ENCODE peak calls at places on chromosomes 7 and 10, in eight cellular contexts. One of them, this sample, is unnamed.

GRCh38 chr10:66799474-66799873 is 126.4 kb upstream of the LRRTM3 start:
- DNase-seq in cardiac fibroblast: peak; percentile 30
- DNase-seq in astrocyte of the spinal cord: no peak
- DNase-seq in prostate gland: no peak
- DNase-seq in brain microvascular endothelial cell: no peak
- DNase-seq in right atrium auricular region: no peak
- DNase-seq in IMR-90: no peak
- DNase-seq in osteoblast: no peak
- DNase-seq in this sample: peak; percentile 9

GRCh38 chr10:70175516-70175915 is 5.2 kb upstream of the SAR1A start:
- DNase-seq in cardiac fibroblast: no peak
- DNase-seq in right atrium auricular region: no peak
- DNase-seq in osteoblast: no peak
- DNase-seq in astrocyte of the spinal cord: no peak
- DNase-seq in brain microvascular endothelial cell: no peak
- DNase-seq in IMR-90: no peak
- DNase-seq in prostate gland: no peak
- DNase-seq in this sample: no peak

GRCh38 chr10:64115913-64116643 is 594.9 kb downstream of the REEP3 start:
- DNase-seq in osteoblast: no peak
- DNase-seq in IMR-90: no peak
- DNase-seq in brain microvascular endothelial cell: peak; percentile 28
- DNase-seq in prostate gland: no peak
- DNase-seq in cardiac fibroblast: peak; percentile 36
- DNase-seq in astrocyte of the spinal cord: peak; percentile 4
- DNase-seq in right atrium auricular region: no peak
- DNase-seq in this sample: no peak

GRCh38 chr10:121598261-121599249 is at the start of gene FGFR2:
- DNase-seq in osteoblast: peak; percentile 96
- DNase-seq in astrocyte of the spinal cord: peak; percentile 62
- DNase-seq in IMR-90: no peak
- DNase-seq in right atrium auricular region: peak; percentile 76
- DNase-seq in prostate gland: peak; percentile 87
- DNase-seq in brain microvascular endothelial cell: peak; percentile 22
- DNase-seq in cardiac fibroblast: peak; percentile 34
- DNase-seq in this sample: peak; percentile 65

GRCh38 chr10:29481906-29482440 is 152.8 kb downstream of the SVIL start:
- DNase-seq in IMR-90: no peak
- DNase-seq in prostate gland: no peak
- DNase-seq in osteoblast: no peak
- DNase-seq in astrocyte of the spinal cord: no peak
- DNase-seq in cardiac fibroblast: no peak
- DNase-seq in brain microvascular endothelial cell: no peak
- DNase-seq in right atrium auricular region: peak; percentile 52
- DNase-seq in this sample: peak; percentile 33

GRCh38 chr7:112566392-112567324 is 85.9 kb downstream of the LSMEM1 start:
- DNase-seq in right atrium auricular region: no peak
- DNase-seq in astrocyte of the spinal cord: no peak
- DNase-seq in prostate gland: peak; percentile 22
- DNase-seq in osteoblast: no peak
- DNase-seq in cardiac fibroblast: no peak
- DNase-seq in brain microvascular endothelial cell: no peak
- DNase-seq in IMR-90: no peak
- DNase-seq in this sample: no peak

GRCh38 chr10:99450156-99450555 is 19.7 kb upstream of the GOT1 start:
- DNase-seq in prostate gland: no peak
- DNase-seq in astrocyte of the spinal cord: no peak
- DNase-seq in cardiac fibroblast: no peak
- DNase-seq in brain microvascular endothelial cell: no peak
- DNase-seq in IMR-90: no peak
- DNase-seq in osteoblast: no peak
- DNase-seq in right atrium auricular region: no peak
- DNase-seq in this sample: peak; percentile 29

GRCh38 chr10:89297791-89298190 is 4.1 kb upstream of the IFIT2 start:
- DNase-seq in osteoblast: no peak
- DNase-seq in brain microvascular endothelial cell: no peak
- DNase-seq in prostate gland: no peak
- DNase-seq in cardiac fibroblast: no peak
- DNase-seq in right atrium auricular region: no peak
- DNase-seq in astrocyte of the spinal cord: no peak
- DNase-seq in IMR-90: no peak
- DNase-seq in this sample: no peak

GRCh38 chr10:33523236-33523792 is 188.8 kb upstream of the NRP1 start:
- DNase-seq in IMR-90: no peak
- DNase-seq in brain microvascular endothelial cell: no peak
- DNase-seq in cardiac fibroblast: no peak
- DNase-seq in osteoblast: no peak
- DNase-seq in astrocyte of the spinal cord: no peak
- DNase-seq in right atrium auricular region: no peak
- DNase-seq in prostate gland: no peak
- DNase-seq in this sample: no peak

GRCh38 chr7:143384148-143384547 is 3.0 kb downstream of the ZYX start:
- DNase-seq in IMR-90: peak; percentile 59
- DNase-seq in astrocyte of the spinal cord: no peak
- DNase-seq in osteoblast: peak; percentile 96
- DNase-seq in brain microvascular endothelial cell: peak; percentile 35
- DNase-seq in right atrium auricular region: no peak
- DNase-seq in cardiac fibroblast: peak; percentile 78
- DNase-seq in prostate gland: no peak
- DNase-seq in this sample: peak; percentile 62

GRCh38 chr7:144769352-144769751 is 66.5 kb downstream of the TPK1 start:
- DNase-seq in prostate gland: no peak
- DNase-seq in right atrium auricular region: no peak
- DNase-seq in osteoblast: no peak
- DNase-seq in brain microvascular endothelial cell: no peak
- DNase-seq in astrocyte of the spinal cord: no peak
- DNase-seq in cardiac fibroblast: no peak
- DNase-seq in IMR-90: no peak
- DNase-seq in this sample: no peak

GRCh38 chr10:37495415-37495814 is 362.0 kb downstream of the ZNF248 start:
- DNase-seq in IMR-90: no peak
- DNase-seq in brain microvascular endothelial cell: no peak
- DNase-seq in osteoblast: no peak
- DNase-seq in prostate gland: no peak
- DNase-seq in cardiac fibroblast: peak; percentile 18
- DNase-seq in astrocyte of the spinal cord: no peak
- DNase-seq in right atrium auricular region: no peak
- DNase-seq in this sample: peak; percentile 9

GRCh38 chr10:129769381-129770116 is 194.5 kb downstream of the EBF3 start:
- DNase-seq in cardiac fibroblast: no peak
- DNase-seq in osteoblast: peak; percentile 77
- DNase-seq in astrocyte of the spinal cord: no peak
- DNase-seq in prostate gland: no peak
- DNase-seq in right atrium auricular region: peak; percentile 50
- DNase-seq in IMR-90: no peak
- DNase-seq in brain microvascular endothelial cell: no peak
- DNase-seq in this sample: no peak

GRCh38 chr10:2982146-2982545 is 85.2 kb upstream of the PFKP start:
- DNase-seq in brain microvascular endothelial cell: no peak
- DNase-seq in cardiac fibroblast: no peak
- DNase-seq in osteoblast: no peak
- DNase-seq in prostate gland: no peak
- DNase-seq in astrocyte of the spinal cord: no peak
- DNase-seq in IMR-90: no peak
- DNase-seq in right atrium auricular region: no peak
- DNase-seq in this sample: no peak

GRCh38 chr10:103676058-103676785 is 179.2 kb downstream of the SH3PXD2A start:
- DNase-seq in right atrium auricular region: peak; percentile 89
- DNase-seq in brain microvascular endothelial cell: peak; percentile 17
- DNase-seq in prostate gland: peak; percentile 74
- DNase-seq in astrocyte of the spinal cord: no peak
- DNase-seq in IMR-90: peak; percentile 34
- DNase-seq in cardiac fibroblast: peak; percentile 89
- DNase-seq in osteoblast: peak; percentile 66
- DNase-seq in this sample: peak; percentile 94

GRCh38 chr10:49164587-49165188 is 23.5 kb downstream of the TMEM273 start:
- DNase-seq in brain microvascular endothelial cell: peak; percentile 34
- DNase-seq in IMR-90: peak; percentile 35
- DNase-seq in osteoblast: peak; percentile 84
- DNase-seq in astrocyte of the spinal cord: peak; percentile 34
- DNase-seq in prostate gland: no peak
- DNase-seq in cardiac fibroblast: peak; percentile 46
- DNase-seq in right atrium auricular region: no peak
- DNase-seq in this sample: peak; percentile 43

GRCh38 chr10:86642499-86642898 is 11.8 kb upstream of the OPN4 start:
- DNase-seq in cardiac fibroblast: peak; percentile 39
- DNase-seq in brain microvascular endothelial cell: no peak
- DNase-seq in prostate gland: peak; percentile 2
- DNase-seq in IMR-90: peak; percentile 64
- DNase-seq in osteoblast: peak; percentile 87
- DNase-seq in right atrium auricular region: no peak
- DNase-seq in astrocyte of the spinal cord: peak; percentile 16
- DNase-seq in this sample: peak; percentile 22

GRCh38 chr10:119031496-119032059 is 2.1 kb downstream of the NANOS1 start:
- DNase-seq in IMR-90: peak; percentile 43
- DNase-seq in osteoblast: no peak
- DNase-seq in cardiac fibroblast: no peak
- DNase-seq in astrocyte of the spinal cord: no peak
- DNase-seq in prostate gland: no peak
- DNase-seq in right atrium auricular region: no peak
- DNase-seq in brain microvascular endothelial cell: no peak
- DNase-seq in this sample: peak; percentile 40

GRCh38 chr10:119026301-119027110 is 3.0 kb upstream of the NANOS1 start:
- DNase-seq in osteoblast: peak; percentile 86
- DNase-seq in right atrium auricular region: no peak
- DNase-seq in IMR-90: no peak
- DNase-seq in prostate gland: no peak
- DNase-seq in cardiac fibroblast: no peak
- DNase-seq in astrocyte of the spinal cord: peak; percentile 42
- DNase-seq in brain microvascular endothelial cell: no peak
- DNase-seq in this sample: no peak

GRCh38 chr10:119028900-119029612 is 458 bp upstream of the NANOS1 start:
- DNase-seq in prostate gland: peak; percentile 87
- DNase-seq in osteoblast: peak; percentile 99
- DNase-seq in astrocyte of the spinal cord: peak; percentile 87
- DNase-seq in cardiac fibroblast: peak; percentile 85
- DNase-seq in brain microvascular endothelial cell: peak; percentile 78
- DNase-seq in right atrium auricular region: peak; percentile 90
- DNase-seq in IMR-90: peak; percentile 81
- DNase-seq in this sample: peak; percentile 92

GRCh38 chr10:119029613-119030420 is at the start of gene NANOS1:
- DNase-seq in cardiac fibroblast: no peak
- DNase-seq in IMR-90: peak; percentile 21
- DNase-seq in brain microvascular endothelial cell: peak; percentile 19
- DNase-seq in astrocyte of the spinal cord: no peak
- DNase-seq in right atrium auricular region: no peak
- DNase-seq in osteoblast: no peak
- DNase-seq in prostate gland: no peak
- DNase-seq in this sample: no peak

GRCh38 chr10:119030421-119031250 is 1.1 kb downstream of the NANOS1 start:
- DNase-seq in brain microvascular endothelial cell: peak; percentile 25
- DNase-seq in osteoblast: peak; percentile 83
- DNase-seq in cardiac fibroblast: peak; percentile 49
- DNase-seq in astrocyte of the spinal cord: peak; percentile 49
- DNase-seq in prostate gland: peak; percentile 27
- DNase-seq in right atrium auricular region: no peak
- DNase-seq in IMR-90: peak; percentile 47
- DNase-seq in this sample: peak; percentile 63
- TF ChIP-seq CTCF in brain microvascular endothelial cell: no peak
- TF ChIP-seq CTCF in osteoblast: no peak
- TF ChIP-seq CTCF in cardiac fibroblast: no peak
- TF ChIP-seq CTCF in astrocyte of the spinal cord: no peak
- TF ChIP-seq CTCF in prostate gland: no peak
- TF ChIP-seq CTCF in right atrium auricular region: no peak
- TF ChIP-seq CTCF in IMR-90: no peak
- TF ChIP-seq CTCF in this sample: peak; percentile 11

DNA sequence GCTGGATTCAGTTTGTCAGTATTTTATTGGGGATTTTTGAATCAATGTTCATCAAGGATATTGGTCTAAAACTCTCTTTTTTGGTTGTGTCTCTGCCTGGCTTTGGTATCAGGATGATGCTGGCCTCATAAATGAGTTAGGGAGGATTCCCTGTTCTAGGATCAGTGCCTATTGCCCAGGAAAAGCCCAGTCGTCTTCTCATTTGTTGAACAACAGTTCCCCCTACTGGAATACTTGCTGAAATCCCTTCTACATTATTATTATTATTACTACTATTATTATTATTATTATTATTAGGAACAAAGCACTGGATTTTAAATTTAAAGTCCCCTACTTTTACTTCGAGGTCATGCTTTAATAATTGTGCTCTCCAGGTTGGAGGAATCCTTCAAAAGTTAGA is 528.9 kb downstream of the MAGI2 start:
- DNase-seq in prostate gland: no peak
- DNase-seq in right atrium auricular region: no peak
- DNase-seq in cardiac fibroblast: peak; percentile 52
- DNase-seq in brain microvascular endothelial cell: peak; percentile 20
- DNase-seq in IMR-90: peak; percentile 43
- DNase-seq in astrocyte of the spinal cord: peak; percentile 27
- DNase-seq in osteoblast: no peak
- DNase-seq in this sample: peak; percentile 32
- H3K4me3 ChIP-seq in prostate gland: no peak overlapping the region
- H3K4me3 ChIP-seq in right atrium auricular region: no peak overlapping the region
- H3K4me3 ChIP-seq in cardiac fibroblast: no peak overlapping the region
- H3K4me3 ChIP-seq in brain microvascular endothelial cell: no peak overlapping the region
- H3K4me3 ChIP-seq in IMR-90: no peak overlapping the region
- H3K4me3 ChIP-seq in astrocyte of the spinal cord: no peak overlapping the region
- H3K4me3 ChIP-seq in osteoblast: no peak overlapping the region
- H3K4me3 ChIP-seq in this sample: no peak overlapping the region

DNA sequence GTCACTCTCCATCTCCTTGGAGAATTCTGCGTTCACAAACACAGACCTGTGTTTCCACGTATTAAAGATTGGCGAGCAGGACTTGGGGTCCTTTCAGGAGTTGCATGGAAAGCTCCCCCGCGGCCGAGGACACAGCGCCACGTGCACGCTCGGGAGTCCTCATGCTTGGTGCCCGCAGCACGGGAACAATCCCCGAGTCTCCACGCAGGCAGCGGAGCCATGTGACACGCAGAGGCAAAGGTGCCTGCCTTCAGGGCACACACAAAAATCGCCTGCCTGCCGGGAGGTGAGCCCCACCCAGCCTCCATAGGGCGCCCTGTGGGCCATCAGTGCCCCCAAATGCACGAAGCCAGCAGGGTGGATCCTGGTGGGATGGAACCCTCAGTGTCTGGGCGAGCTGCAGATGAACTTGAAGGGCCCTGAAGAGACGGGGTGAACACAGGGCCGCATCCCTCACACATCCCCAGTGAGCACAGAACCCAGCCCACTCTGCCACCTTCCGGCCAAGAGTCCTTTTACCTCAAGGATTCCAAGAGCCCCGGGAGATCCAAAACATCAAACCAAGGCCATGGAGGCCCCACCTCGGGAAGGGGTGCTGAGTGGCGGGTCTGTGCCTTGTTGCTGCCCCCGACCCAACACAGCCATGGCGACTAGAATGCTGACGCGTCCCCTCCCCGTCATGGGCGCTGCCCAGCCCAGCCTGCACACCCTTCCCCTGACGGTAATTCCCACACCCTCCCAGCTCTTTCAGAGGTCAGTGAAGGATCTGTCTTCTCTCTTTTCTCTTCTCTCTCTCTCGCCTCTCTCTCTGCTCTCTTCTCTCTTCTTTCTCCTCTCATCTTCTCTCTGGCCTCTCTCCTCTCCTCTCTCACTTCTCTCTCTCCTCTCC is 55.9 kb downstream of the CFAP46 start:
- DNase-seq in astrocyte of the spinal cord: no peak
- DNase-seq in IMR-90: no peak
- DNase-seq in brain microvascular endothelial cell: no peak
- DNase-seq in right atrium auricular region: no peak
- DNase-seq in cardiac fibroblast: no peak
- DNase-seq in prostate gland: no peak
- DNase-seq in osteoblast: peak; percentile 90
- DNase-seq in this sample: no peak
- TF ChIP-seq CTCF in astrocyte of the spinal cord: no peak
- TF ChIP-seq CTCF in IMR-90: no peak
- TF ChIP-seq CTCF in brain microvascular endothelial cell: peak; percentile 15
- TF ChIP-seq CTCF in right atrium auricular region: no peak
- TF ChIP-seq CTCF in cardiac fibroblast: no peak
- TF ChIP-seq CTCF in prostate gland: no peak
- TF ChIP-seq CTCF in osteoblast: peak; percentile 10
- TF ChIP-seq CTCF in this sample: no peak

GRCh38 chr7:110870926-110871325 is 220.0 kb upstream of the LRRN3 start:
- DNase-seq in osteoblast: no peak
- DNase-seq in astrocyte of the spinal cord: no peak
- DNase-seq in IMR-90: no peak
- DNase-seq in cardiac fibroblast: no peak
- DNase-seq in prostate gland: no peak
- DNase-seq in brain microvascular endothelial cell: no peak
- DNase-seq in right atrium auricular region: no peak
- DNase-seq in this sample: no peak
- H3K4me3 ChIP-seq in osteoblast: no peak overlapping the region
- H3K4me3 ChIP-seq in astrocyte of the spinal cord: no peak overlapping the region
- H3K4me3 ChIP-seq in IMR-90: no peak overlapping the region
- H3K4me3 ChIP-seq in cardiac fibroblast: no peak overlapping the region
- H3K4me3 ChIP-seq in prostate gland: no peak overlapping the region
- H3K4me3 ChIP-seq in brain microvascular endothelial cell: no peak overlapping the region
- H3K4me3 ChIP-seq in right atrium auricular region: no peak overlapping the region
- H3K4me3 ChIP-seq in this sample: no peak overlapping the region